ENCODE peak calls at places on chromosomes 4 and X, in four cellular contexts. V is upper lobe of left lung, Z is heart left ventricle, J is stomach. A is an unnamed sample.
A peak's percentile ranks its signal among the peaks of the same experiment; 100 is the strongest.

GRCh38 chrX:64894454-64895038 is 81.7 kb downstream of the ZC4H2 start:
- DNase-seq in V (no peak), Z (no peak), J (peak; percentile 48), A (no peak)

GRCh38 chr4:186342582-186342981 is 76.6 kb downstream of the F11 start:
- DNase-seq in V (no peak), Z (no peak), J (no peak), A (no peak)

GRCh38 chr4:37066149-37066548 is 178.4 kb upstream of the NWD2 start:
- DNase-seq in V (no peak), Z (no peak), J (no peak), A (no peak)

GRCh38 chrX:10401239-10401638 is 219.1 kb downstream of the MID1 start:
- DNase-seq in V (no peak), Z (no peak), J (no peak), A (no peak)

GRCh38 chr4:121973791-121974190 is 21.9 kb upstream of the TRPC3 start:
- DNase-seq in V (no peak), Z (no peak), J (no peak), A (no peak)

GRCh38 chr4:94892051-94892450 is 134.3 kb downstream of the BMPR1B start:
- DNase-seq in V (no peak), Z (no peak), J (no peak), A (no peak)

GRCh38 chr4:83285022-83285387 is 407 bp upstream of the COQ2 start:
- DNase-seq in V (peak; percentile 25), Z (peak; percentile 21), J (no peak), A (no peak)

GRCh38 chr4:168633474-168633873 is 136.6 kb downstream of the PALLD start:
- DNase-seq in V (no peak), Z (no peak), J (no peak), A (no peak)

GRCh38 chr4:27123769-27124124 is 263.1 kb downstream of the STIM2 start:
- DNase-seq in V (no peak), Z (no peak), J (no peak), A (no peak)

GRCh38 chrX:18983711-18984380 is at the start of gene PHKA2:
- DNase-seq in V (peak; percentile 45), Z (peak; percentile 69), J (peak; percentile 53), A (no peak)

GRCh38 chrX:105567046-105567445 is 255.3 kb upstream of the NRK start:
- DNase-seq in V (no peak), Z (no peak), J (no peak), A (no peak)

GRCh38 chr4:127140306-127140705 is 492.5 kb upstream of the INTU start:
- DNase-seq in V (no peak), Z (no peak), J (no peak), A (no peak)

GRCh38 chrX:139758250-139758649 is 50.3 kb upstream of the MCF2 start:
- DNase-seq in V (no peak), Z (no peak), J (no peak), A (no peak)

GRCh38 chr4:152468408-152468807 is 67.5 kb downstream of the FBXW7 start:
- DNase-seq in V (no peak), Z (no peak), J (no peak), A (no peak)

GRCh38 chr4:41154814-41155177 is 59.5 kb downstream of the APBB2 start:
- DNase-seq in V (no peak), Z (no peak), J (no peak), A (no peak)

GRCh38 chr4:184163813-184164212 is 53.9 kb downstream of the ENPP6 start:
- DNase-seq in V (peak; percentile 79), Z (peak; percentile 52), J (peak; percentile 77), A (no peak)

GRCh38 chrX:47936940-47937317 is 66.9 kb downstream of the ZNF182 start:
- DNase-seq in V (no peak), Z (no peak), J (no peak), A (no peak)

GRCh38 chr4:145055533-145056257 is 42.3 kb downstream of the ANAPC10 start:
- DNase-seq in V (no peak), Z (no peak), J (no peak), A (no peak)

GRCh38 chrX:150635952-150636351 is 57.2 kb upstream of the MTMR1 start:
- DNase-seq in V (no peak), Z (no peak), J (no peak), A (no peak)

GRCh38 chr4:185883591-185883990 is 71.6 kb upstream of the SORBS2 start:
- DNase-seq in V (no peak), Z (no peak), J (no peak), A (no peak)

GRCh38 chr4:75547647-75548387 is 8.0 kb upstream of the ODAPH start:
- DNase-seq in V (peak; percentile 32), Z (peak; percentile 21), J (peak; percentile 31), A (no peak)

GRCh38 chr4:77852892-77853495 is 9.6 kb upstream of the MRPL1 start:
- DNase-seq in V (peak; percentile 38), Z (no peak), J (no peak), A (no peak)

GRCh38 chr4:78002260-78002659 is 54.9 kb upstream of the FRAS1 start:
- DNase-seq in V (no peak), Z (no peak), J (no peak), A (no peak)

GRCh38 chrX:15988661-15989603 is 134.3 kb upstream of the AP1S2 start:
- DNase-seq in V (no peak), Z (no peak), J (no peak), A (no peak)

GRCh38 chr4:37522996-37523395 is 163.2 kb downstream of the RELL1 start:
- DNase-seq in V (no peak), Z (no peak), J (no peak), A (no peak)

GRCh38 chr4:153512162-153512852 is 46.1 kb downstream of the TMEM131L start:
- DNase-seq in V (no peak), Z (no peak), J (no peak), A (no peak)

GRCh38 chr4:91598696-91599095 is 705.1 kb upstream of the GRID2 start:
- DNase-seq in V (no peak), Z (no peak), J (no peak), A (no peak)

GRCh38 chrX:96837808-96838207 is 45.9 kb upstream of the RPA4 start:
- DNase-seq in V (no peak), Z (no peak), J (no peak), A (no peak)

GRCh38 chrX:151753313-151754041 is 18.9 kb downstream of the CNGA2 start:
- DNase-seq in V (peak; percentile 51), Z (peak; percentile 48), J (peak; percentile 35), A (no peak)

GRCh38 chr4:26375589-26375988 is 54.8 kb downstream of the RBPJ start:
- DNase-seq in V (no peak), Z (no peak), J (no peak), A (no peak)

GRCh38 chrX:127085939-127086338 is 266.4 kb downstream of the PRR32 start:
- DNase-seq in V (no peak), Z (no peak), J (no peak), A (no peak)

GRCh38 chr4:67522851-67523671 is 22.2 kb downstream of the CENPC start:
- DNase-seq in V (no peak), Z (no peak), J (no peak), A (no peak)

GRCh38 chr4:69484011-69484410 is 11.7 kb downstream of the UGT2B4 start:
- DNase-seq in V (no peak), Z (no peak), J (no peak), A (no peak)

GRCh38 chr4:1720163-1720983 is 750 bp downstream of the TMEM129 start:
- DNase-seq in V (peak; percentile 65), Z (peak; percentile 64), J (peak; percentile 58), A (no peak)
- H3K4me1 ChIP-seq in V (peaks cover 18% of the 10 kb centered on the region), Z (peaks cover 69% of the 10 kb centered on the region), J (peaks cover 61% of the 10 kb centered on the region), A (peaks cover 41% of the 10 kb centered on the region)

GRCh38 chrX:11758400-11759171 is 549 bp downstream of the MSL3 start:
- DNase-seq in V (peak; percentile 87), Z (peak; percentile 87), J (peak; percentile 87), A (no peak)

GRCh38 chrX:11759172-11759460 is 1.1 kb downstream of the MSL3 start:
- DNase-seq in V (no peak), Z (no peak), J (no peak), A (no peak)

GRCh38 chrX:11756354-11757318 is 1.4 kb upstream of the MSL3 start:
- DNase-seq in V (no peak), Z (no peak), J (no peak), A (no peak)

GRCh38 chrX:11757397-11757728 is 674 bp upstream of the MSL3 start:
- DNase-seq in V (no peak), Z (no peak), J (no peak), A (no peak)

GRCh38 chrX:11757729-11758399 is at the start of gene MSL3:
- DNase-seq in V (peak; percentile 54), Z (peak; percentile 74), J (peak; percentile 56), A (no peak)
- TF ChIP-seq POLR2A in V (no peak), Z (peak; percentile 66), J (no peak), A (no peak)

DNA sequence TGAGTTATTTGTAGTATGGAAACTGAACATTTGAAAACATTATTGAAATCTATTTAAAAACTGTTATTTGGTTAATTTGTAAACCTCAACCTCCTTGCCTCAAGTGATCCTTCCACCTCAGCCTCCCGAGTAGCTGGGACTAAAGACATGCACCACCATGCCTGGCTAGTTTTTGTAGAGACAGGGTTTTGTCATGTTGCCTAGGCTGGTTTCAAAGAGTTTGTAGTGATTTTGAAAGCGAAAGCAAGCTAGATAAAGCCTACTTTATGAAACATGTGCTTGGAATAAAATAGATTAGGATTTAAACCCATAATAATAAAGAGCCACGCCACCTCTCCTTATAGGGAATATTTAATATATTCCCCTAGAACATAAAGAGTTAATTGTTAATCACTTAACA is 23.5 kb downstream of the ARSJ start:
- DNase-seq in V (no peak), Z (no peak), J (no peak), A (no peak)
- H3K4me1 ChIP-seq in V (peaks cover 9% of the 10 kb centered on the region), Z (peaks cover 7% of the 10 kb centered on the region), J (peaks cover 16% of the 10 kb centered on the region), A (peaks cover 27% of the 10 kb centered on the region)

DNA sequence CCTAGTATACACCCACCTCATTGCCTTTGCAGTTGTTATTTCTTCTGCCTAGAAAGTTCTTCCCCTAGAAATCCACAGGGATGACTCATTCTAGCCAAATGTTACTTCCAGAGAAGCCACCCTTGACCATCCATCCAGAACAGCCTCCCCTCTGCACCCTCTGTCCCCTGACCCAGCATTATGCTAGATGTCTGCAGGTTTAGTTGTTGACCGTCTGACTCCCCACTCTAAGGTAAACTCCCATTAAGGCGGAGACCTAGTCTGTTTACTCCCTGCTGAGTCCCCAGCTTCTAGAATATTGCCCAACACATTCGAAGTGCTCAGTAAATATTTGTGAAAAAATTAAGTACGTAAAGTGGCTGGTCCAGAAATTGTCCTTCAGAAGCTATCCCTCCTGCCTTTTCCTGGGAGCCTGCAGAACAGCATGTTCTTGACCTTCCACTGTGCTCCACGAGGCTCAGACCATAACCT is 11.0 kb downstream of the SRD5A3 start:
- DNase-seq in V (peak; percentile 67), Z (no peak), J (no peak), A (peak; percentile 84)
- TF ChIP-seq POLR2A in V (no peak), Z (no peak), J (no peak), A (no peak)

DNA sequence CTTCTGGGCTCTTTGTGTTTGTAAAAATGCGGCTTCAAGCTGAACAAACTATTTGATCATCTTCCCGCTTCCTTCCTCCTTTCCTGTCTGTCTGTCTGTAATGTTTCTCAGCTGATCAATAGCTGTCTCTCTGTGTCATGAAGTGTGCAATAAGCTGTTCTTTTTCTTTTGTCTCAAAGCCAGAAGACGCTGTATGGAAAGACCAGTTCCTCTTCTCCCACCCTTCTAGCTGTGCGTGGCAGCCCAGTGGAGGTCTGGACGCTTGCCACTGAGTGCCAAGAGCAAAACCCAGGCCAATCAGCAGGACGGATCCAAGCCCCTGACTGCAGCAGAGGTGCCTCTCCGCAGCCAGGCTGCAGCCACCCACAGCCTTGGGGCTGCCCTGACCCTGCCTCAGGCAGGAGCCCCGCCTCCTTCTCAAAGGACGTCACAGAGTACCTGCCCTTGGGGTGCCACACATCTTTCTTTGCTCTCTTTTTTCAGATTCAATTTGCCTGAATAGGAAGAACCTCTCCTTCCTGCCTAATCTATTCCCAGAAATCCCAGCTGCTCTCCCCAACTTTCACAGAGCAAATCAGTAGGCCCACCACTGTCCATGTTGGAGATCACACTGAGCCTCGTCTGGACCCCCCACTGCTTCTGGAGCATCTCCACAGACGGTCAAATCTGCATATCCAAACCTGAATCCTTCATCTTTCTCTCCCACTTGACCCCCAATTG is 59.1 kb downstream of the MAML3 start:
- DNase-seq in V (peak; percentile 82), Z (peak; percentile 70), J (peak; percentile 75), A (no peak)
- H3K4me1 ChIP-seq in V (peaks cover 85% of the 10 kb centered on the region), Z (peaks cover 95% of the 10 kb centered on the region), J (peaks cover 74% of the 10 kb centered on the region), A (peaks cover 70% of the 10 kb centered on the region)

A was measured in vagina.